ENCODE peak calls at places on chromosomes 16 and 17, in five cellular contexts. G is HFFc6; U is stimulated activated CD4-positive, alpha-beta T cell treated with anti-CD3 and anti-CD28 coated beads, Interleukin-4, amount 100 ng/mL, for 24 hours; Y is brain pericyte; Q is amygdala. K is an unnamed sample.

GRCh38 chr16:73071131-73071940 is 23.4 kb upstream of the ZFHX3 start:
- DNase-seq in G (no peak), Y (no peak), Q (peak; percentile 27), U (no peak), K (no peak)

GRCh38 chr16:21598676-21599157 is 660 bp upstream of the METTL9 start:
- DNase-seq in U (no peak), Y (no peak), G (no peak), Q (no peak), K (no peak)

GRCh38 chr16:9153502-9153864 is 62.0 kb downstream of the HAPSTR1 start:
- DNase-seq in Y (no peak), G (no peak), U (no peak), Q (no peak), K (no peak)

GRCh38 chr17:35684046-35684802 is 47.2 kb upstream of the RASL10B start:
- DNase-seq in U (no peak), Q (no peak), G (peak; percentile 11), Y (no peak), K (no peak)

GRCh38 chr17:17810374-17811248 is 26.2 kb downstream of the SREBF1 start:
- DNase-seq in U (no peak), Q (peak; percentile 51), Y (no peak), G (no peak), K (no peak)

GRCh38 chr16:89697161-89697615 is 4.3 kb downstream of the SPATA2L start:
- DNase-seq in Q (no peak), U (no peak), Y (no peak), G (no peak), K (no peak)

GRCh38 chr17:9817086-9817485 is 4.8 kb downstream of the GSG1L2 start:
- DNase-seq in G (peak; percentile 43), Y (no peak), Q (no peak), U (no peak), K (no peak)

GRCh38 chr17:27950995-27951394 is 57.8 kb upstream of the LYRM9 start:
- DNase-seq in G (no peak), U (no peak), Y (no peak), Q (no peak), K (no peak)

GRCh38 chr16:80403871-80404270 is 136.9 kb upstream of the DYNLRB2 start:
- DNase-seq in Y (no peak), U (no peak), Q (no peak), G (no peak), K (no peak)

GRCh38 chr16:31568577-31569359 is 41.1 kb downstream of the AHSP start:
- DNase-seq in G (no peak), Y (no peak), Q (no peak), U (no peak), K (no peak)

K was measured in smooth muscle cell of the brain vasculature.